ENCODE peak calls at places on chromosomes 7 and 10, in ten cellular contexts. Y, C, S, J, G, T, P, R, V and D are unnamed samples. For H3K4me1, the result is how much of the 10 kb centered on the place peaks cover.

GRCh38 chr10:130188195-130189175 is 52.3 kb downstream of the GLRX3 start:
- DNase-seq in Y (no peak), C (no peak), S (no peak), J (no peak), G (no peak), T (no peak), P (no peak), R (no peak), V (no peak), D (no peak)

GRCh38 chr10:5585517-5586222 is 60.9 kb downstream of the CALML3 start:
- DNase-seq in Y (no peak), C (no peak), S (no peak), J (no peak), G (no peak), T (peak), P (no peak), R (no peak), V (peak), D (peak)

GRCh38 chr7:45105588-45106188 is 5.8 kb downstream of the TBRG4 start:
- DNase-seq in Y (no peak), C (no peak), S (no peak), J (no peak), G (no peak), T (no peak), P (no peak), R (no peak), V (no peak), D (no peak)

GRCh38 chr10:132232553-132232949 is 45.8 kb downstream of the DPYSL4 start:
- DNase-seq in Y (no peak), C (no peak), S (no peak), J (no peak), G (no peak), T (no peak), P (peak), R (no peak), V (peak), D (no peak)

GRCh38 chr7:1539346-1540321 is 9.1 kb downstream of the MAFK start:
- DNase-seq in Y (no peak), C (no peak), S (peak), J (no peak), G (peak), T (peak), P (no peak), R (no peak), V (no peak), D (no peak)

GRCh38 chr10:117590516-117590915 is 48.0 kb downstream of the EMX2 start:
- DNase-seq in Y (no peak), C (no peak), S (no peak), J (no peak), G (no peak), T (peak), P (no peak), R (no peak), V (no peak), D (no peak)

GRCh38 chr7:157622000-157622399 is 285.2 kb downstream of the DNAJB6 start:
- DNase-seq in Y (no peak), C (no peak), S (no peak), J (no peak), G (no peak), T (no peak), P (no peak), R (no peak), V (no peak), D (no peak)

GRCh38 chr7:70637726-70638125 is 494.2 kb upstream of the GALNT17 start:
- DNase-seq in Y (no peak), C (no peak), S (no peak), J (no peak), G (peak), T (no peak), P (no peak), R (no peak), V (no peak), D (no peak)

GRCh38 chr10:100403734-100404133 is 56.7 kb downstream of the SCD start:
- DNase-seq in Y (no peak), C (no peak), S (no peak), J (no peak), G (no peak), T (no peak), P (no peak), R (no peak), V (no peak), D (no peak)

GRCh38 chr10:86658261-86658741 is 4.0 kb downstream of the OPN4 start:
- DNase-seq in Y (peak), C (no peak), S (no peak), J (no peak), G (no peak), T (peak), P (no peak), R (no peak), V (no peak), D (peak)

GRCh38 chr7:51927738-51928137 is 611.1 kb upstream of the COBL start:
- DNase-seq in Y (no peak), C (no peak), S (no peak), J (no peak), G (peak), T (no peak), P (no peak), R (no peak), V (no peak), D (no peak)

GRCh38 chr7:98559958-98560357 is 57.1 kb upstream of the NPTX2 start:
- DNase-seq in Y (no peak), C (peak), S (no peak), J (no peak), G (peak), T (no peak), P (no peak), R (peak), V (no peak), D (no peak)

GRCh38 chr7:82109288-82109687 is 334.3 kb downstream of the CACNA2D1 start:
- DNase-seq in Y (no peak), C (no peak), S (peak), J (peak), G (no peak), T (no peak), P (no peak), R (no peak), V (no peak), D (no peak)

GRCh38 chr7:145497911-145498525 is 618.6 kb upstream of the CNTNAP2 start:
- DNase-seq in Y (no peak), C (no peak), S (no peak), J (no peak), G (no peak), T (no peak), P (no peak), R (no peak), V (no peak), D (no peak)

GRCh38 chr10:22316286-22317120 is at the start of gene COMMD3:
- DNase-seq in Y (peak), C (peak), S (peak), J (no peak), G (peak), T (peak), P (peak), R (peak), V (peak), D (peak)

GRCh38 chr7:98754041-98754479 is 115.8 kb downstream of the TMEM130 start:
- DNase-seq in Y (peak), C (no peak), S (no peak), J (no peak), G (peak), T (no peak), P (no peak), R (peak), V (no peak), D (no peak)

GRCh38 chr7:30065746-30066145 is 37.5 kb downstream of the PLEKHA8 start:
- DNase-seq in Y (no peak), C (no peak), S (no peak), J (no peak), G (no peak), T (no peak), P (no peak), R (no peak), V (no peak), D (no peak)

GRCh38 chr7:91718071-91718470 is 162.4 kb downstream of the MTERF1 start:
- DNase-seq in Y (no peak), C (no peak), S (no peak), J (no peak), G (no peak), T (no peak), P (no peak), R (no peak), V (no peak), D (no peak)

GRCh38 chr10:132364594-132364970 is 32.4 kb upstream of the PWWP2B start:
- DNase-seq in Y (no peak), C (no peak), S (no peak), J (no peak), G (no peak), T (peak), P (no peak), R (no peak), V (no peak), D (peak)

GRCh38 chr7:151799506-151799905 is 77.4 kb downstream of the PRKAG2 start:
- DNase-seq in Y (no peak), C (no peak), S (no peak), J (no peak), G (no peak), T (no peak), P (no peak), R (no peak), V (no peak), D (peak)

GRCh38 chr10:78763651-78764395 is 304.9 kb upstream of the ZMIZ1 start:
- DNase-seq in Y (no peak), C (no peak), S (no peak), J (no peak), G (no peak), T (peak), P (peak), R (no peak), V (no peak), D (peak)

GRCh38 chr10:121598261-121599249 is at the start of gene FGFR2:
- DNase-seq in Y (peak), C (peak), S (no peak), J (no peak), G (peak), T (peak), P (peak), R (peak), V (peak), D (no peak)

GRCh38 chr7:12943781-12944180 is 256.3 kb downstream of the ARL4A start:
- DNase-seq in Y (no peak), C (no peak), S (no peak), J (no peak), G (no peak), T (no peak), P (no peak), R (no peak), V (no peak), D (no peak)

GRCh38 chr7:44541028-44541869 is at the start of gene NPC1L1:
- DNase-seq in Y (peak), C (no peak), S (no peak), J (no peak), G (peak), T (no peak), P (no peak), R (no peak), V (no peak), D (peak)

GRCh38 chr7:1054438-1055083 is 10.2 kb downstream of the GPR146 start:
- DNase-seq in Y (no peak), C (no peak), S (no peak), J (no peak), G (no peak), T (peak), P (peak), R (peak), V (no peak), D (peak)

GRCh38 chr10:124744688-124745055 is 494 bp upstream of the FAM53B start:
- DNase-seq in Y (no peak), C (no peak), S (peak), J (no peak), G (no peak), T (no peak), P (no peak), R (no peak), V (no peak), D (no peak)

GRCh38 chr10:22606164-22606614 is 108.2 kb downstream of the PIP4K2A start:
- DNase-seq in Y (no peak), C (peak), S (peak), J (no peak), G (no peak), T (peak), P (no peak), R (no peak), V (no peak), D (peak)

GRCh38 chr10:130739757-130740145 is 571.8 kb downstream of the TCERG1L start:
- DNase-seq in Y (no peak), C (no peak), S (no peak), J (no peak), G (no peak), T (peak), P (no peak), R (no peak), V (no peak), D (peak)

GRCh38 chr10:116067825-116068224 is 205.2 kb downstream of the GFRA1 start:
- DNase-seq in Y (no peak), C (no peak), S (no peak), J (no peak), G (no peak), T (no peak), P (no peak), R (no peak), V (no peak), D (no peak)

GRCh38 chr10:110774069-110775021 is 97.4 kb upstream of the PDCD4 start:
- DNase-seq in Y (no peak), C (no peak), S (peak), J (peak), G (no peak), T (no peak), P (no peak), R (no peak), V (no peak), D (no peak)

GRCh38 chr7:14676896-14677295 is 225.7 kb downstream of the DGKB start:
- DNase-seq in Y (no peak), C (no peak), S (no peak), J (no peak), G (no peak), T (no peak), P (no peak), R (no peak), V (no peak), D (no peak)

GRCh38 chr7:6604458-6604857 is 11.0 kb upstream of the ZNF853 start:
- DNase-seq in Y (peak), C (no peak), S (no peak), J (no peak), G (no peak), T (no peak), P (no peak), R (no peak), V (no peak), D (no peak)

GRCh38 chr7:94056796-94057207 is 52.6 kb upstream of the BET1 start:
- DNase-seq in Y (no peak), C (no peak), S (peak), J (peak), G (no peak), T (no peak), P (no peak), R (peak), V (no peak), D (no peak)

GRCh38 chr7:70056363-70056762 is 458.1 kb downstream of the AUTS2 start:
- DNase-seq in Y (no peak), C (no peak), S (no peak), J (no peak), G (no peak), T (no peak), P (no peak), R (no peak), V (no peak), D (no peak)

GRCh38 chr10:71623986-71624291 is 95.6 kb downstream of the C10orf105 start:
- DNase-seq in Y (no peak), C (no peak), S (no peak), J (no peak), G (no peak), T (no peak), P (no peak), R (peak), V (no peak), D (no peak)

GRCh38 chr10:128158024-128158795 is 32.0 kb upstream of the MKI67 start:
- DNase-seq in Y (no peak), C (no peak), S (no peak), J (no peak), G (no peak), T (no peak), P (no peak), R (no peak), V (no peak), D (no peak)

GRCh38 chr7:36005876-36006275 is 147.2 kb upstream of the EEPD1 start:
- DNase-seq in Y (no peak), C (no peak), S (no peak), J (no peak), G (no peak), T (no peak), P (no peak), R (no peak), V (no peak), D (no peak)

GRCh38 chr7:33043875-33044718 is 18.5 kb downstream of the NT5C3A start:
- DNase-seq in Y (no peak), C (no peak), S (no peak), J (no peak), G (no peak), T (no peak), P (no peak), R (no peak), V (no peak), D (no peak)

GRCh38 chr10:21452203-21452602 is 73.3 kb downstream of the SKIDA1 start:
- DNase-seq in Y (no peak), C (no peak), S (no peak), J (no peak), G (no peak), T (no peak), P (no peak), R (no peak), V (no peak), D (no peak)

GRCh38 chr10:125035588-125036298 is 93.8 kb downstream of the ZRANB1 start:
- DNase-seq in Y (peak), C (no peak), S (no peak), J (no peak), G (no peak), T (no peak), P (no peak), R (no peak), V (no peak), D (no peak)

GRCh38 chr7:27689045-27689877 is 26.6 kb upstream of the HIBADH start:
- DNase-seq in Y (peak), C (peak), S (peak), J (no peak), G (peak), T (no peak), P (no peak), R (peak), V (no peak), D (no peak)
- TF ChIP-seq CTCF in Y (peak), C (peak), S (peak), J (peak), G (peak), T (no peak), P (peak), R (peak), V (peak), D (peak)

DNA sequence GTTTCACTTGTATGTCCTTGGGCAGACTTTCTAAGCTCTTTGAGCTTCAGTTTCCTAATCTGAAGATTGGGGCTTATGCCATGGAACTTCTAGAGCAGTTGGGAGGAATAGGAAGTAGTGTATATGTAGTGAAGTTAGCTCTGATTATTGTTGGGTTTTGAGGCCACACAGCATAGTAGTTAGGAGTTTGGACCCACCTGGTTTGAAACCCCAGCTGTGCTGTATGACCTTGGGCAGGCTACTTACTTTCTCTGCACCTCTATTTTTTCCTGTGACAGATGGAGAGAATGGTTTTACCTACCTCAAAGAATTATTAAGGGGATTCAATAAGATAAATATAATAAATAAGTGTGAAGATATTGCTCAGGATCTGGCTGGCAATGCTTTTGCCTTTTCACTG is 61.4 kb upstream of the ADRB1 start:
- DNase-seq in Y (no peak), C (no peak), S (no peak), J (no peak), G (no peak), T (no peak), P (no peak), R (no peak), V (no peak), D (no peak)
- H3K27ac ChIP-seq in Y (no peak), C (peak), S (no peak), J (no peak), G (no peak), T (no peak), P (peak), R (no peak), V (no peak), D (no peak)

GRCh38 chr10:60911715-60912114 is 32.3 kb downstream of the RHOBTB1 start:
- DNase-seq in Y (no peak), C (no peak), S (no peak), J (no peak), G (no peak), T (no peak), P (no peak), R (no peak), V (no peak), D (no peak)
- H3K4me1 ChIP-seq in Y (under half), C (under half), S (under half), J (under half), G (under half), T (under half), P (half or more), R (under half), V (under half), D (under half)

DNA sequence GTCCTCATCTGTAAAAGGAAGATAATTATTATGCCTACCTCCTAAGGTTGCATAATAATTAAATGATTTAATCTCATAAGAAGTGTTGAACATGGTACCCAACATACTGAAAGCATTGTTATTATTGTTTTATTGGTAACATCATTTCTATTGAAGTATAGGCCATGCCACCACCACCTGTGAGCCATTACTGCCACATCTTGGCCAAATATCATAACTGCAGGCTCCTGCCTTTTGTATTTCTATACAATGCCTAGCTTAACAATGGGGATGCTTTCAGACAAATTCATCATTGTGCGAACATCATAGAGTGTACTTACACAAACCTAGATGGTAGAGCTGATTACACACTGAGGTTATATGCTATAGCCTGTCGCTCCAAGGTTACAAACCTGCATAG is 61.1 kb upstream of the NPSR1 start:
- DNase-seq in Y (peak), C (peak), S (no peak), J (no peak), G (no peak), T (no peak), P (no peak), R (peak), V (no peak), D (no peak)
- TF ChIP-seq CTCF in Y (peak), C (peak), S (peak), J (peak), G (peak), T (no peak), P (peak), R (peak), V (no peak), D (no peak)

GRCh38 chr10:614772-615582 is 74.5 kb downstream of the DIP2C start:
- DNase-seq in Y (peak), C (no peak), S (peak), J (no peak), G (no peak), T (no peak), P (no peak), R (no peak), V (no peak), D (peak)
- H3K27ac ChIP-seq in Y (no peak), C (no peak), S (no peak), J (no peak), G (no peak), T (no peak), P (peak), R (no peak), V (no peak), D (no peak)

DNA sequence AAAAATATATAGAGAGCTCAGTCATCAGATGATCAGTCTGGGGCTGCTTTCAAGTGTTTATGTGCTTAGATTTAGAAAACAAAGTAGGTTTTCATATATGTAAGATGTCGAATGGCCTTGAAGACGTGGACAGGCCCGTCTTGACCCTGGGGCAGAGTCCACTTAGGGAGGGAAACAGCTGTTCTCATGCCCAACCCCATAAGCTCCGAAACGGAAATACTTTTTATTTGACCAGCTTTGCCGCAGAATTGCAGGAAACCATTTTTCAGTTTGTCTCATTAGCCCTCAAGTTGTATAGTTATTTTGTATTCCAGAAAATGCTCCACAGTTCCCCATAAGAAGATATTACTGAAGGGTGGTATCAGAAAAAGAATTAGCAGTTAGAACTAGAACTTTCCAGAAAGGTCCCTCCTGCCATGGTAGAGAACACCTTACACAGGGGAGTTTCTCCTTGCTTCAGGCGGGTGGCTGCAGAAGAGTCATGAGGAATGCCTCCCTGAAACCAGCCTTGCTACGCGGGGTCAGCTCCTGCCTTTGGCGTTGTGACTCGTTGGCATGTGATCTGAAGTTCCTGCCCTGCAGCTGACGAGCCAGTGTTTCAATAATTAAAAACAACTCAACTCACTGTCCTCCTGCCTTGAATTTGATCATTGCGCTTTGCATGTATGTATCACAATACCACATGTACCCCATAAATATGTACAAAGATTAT is 192.7 kb downstream of the CELF2 start:
- DNase-seq in Y (no peak), C (peak), S (no peak), J (no peak), G (no peak), T (no peak), P (no peak), R (no peak), V (no peak), D (no peak)
- H3K4me1 ChIP-seq in Y (under half), C (half or more), S (under half), J (under half), G (under half), T (under half), P (half or more), R (under half), V (under half), D (half or more)